ENCODE peak calls at places on chromosome 21, in six cellular contexts. I, F, G, T, V and N are unnamed samples.

GRCh38 chr21:36981977-36982700 is 15.7 kb upstream of the HLCS start:
- DNase-seq in I (no peak), F (no peak), G (no peak), T (no peak), V (no peak), N (no peak)

GRCh38 chr21:31929548-31929947 is 56.7 kb downstream of the HUNK start:
- DNase-seq in I (no peak), F (no peak), G (no peak), T (no peak), V (no peak), N (no peak)

GRCh38 chr21:34126691-34127090 is 53.3 kb downstream of the MRPS6 start:
- DNase-seq in I (no peak), F (no peak), G (no peak), T (no peak), V (no peak), N (no peak)

GRCh38 chr21:41121785-41122415 is 46.1 kb upstream of the BACE2 start:
- DNase-seq in I (peak), F (peak), G (peak), T (peak), V (peak), N (peak)

GRCh38 chr21:26185446-26185845 is 14.9 kb upstream of the APP start:
- DNase-seq in I (no peak), F (no peak), G (no peak), T (no peak), V (no peak), N (no peak)

GRCh38 chr21:17388226-17388625 is 124.6 kb upstream of the CXADR start:
- DNase-seq in I (no peak), F (no peak), G (peak), T (no peak), V (no peak), N (no peak)

GRCh38 chr21:29185172-29185571 is 54.7 kb downstream of the MAP3K7CL start:
- DNase-seq in I (no peak), F (no peak), G (no peak), T (no peak), V (no peak), N (no peak)

GRCh38 chr21:40139636-40140035 is 272.4 kb downstream of the PCP4 start:
- DNase-seq in I (no peak), F (no peak), G (no peak), T (no peak), V (no peak), N (no peak)

GRCh38 chr21:46178961-46179360 is 5.3 kb downstream of the SPATC1L start:
- DNase-seq in I (no peak), F (no peak), G (no peak), T (no peak), V (no peak), N (no peak)

GRCh38 chr21:14956826-14957225 is 108.0 kb downstream of the NRIP1 start:
- DNase-seq in I (no peak), F (no peak), G (no peak), T (no peak), V (no peak), N (no peak)

GRCh38 chr21:25370311-25370744 is 237.0 kb downstream of the MRPL39 start:
- DNase-seq in I (no peak), F (no peak), G (no peak), T (no peak), V (no peak), N (no peak)

GRCh38 chr21:14096577-14096976 is 114.2 kb downstream of the LIPI start:
- DNase-seq in I (no peak), F (no peak), G (no peak), T (no peak), V (no peak), N (no peak)

GRCh38 chr21:29300547-29301138 is 1.9 kb downstream of the BACH1 start:
- DNase-seq in I (no peak), F (no peak), G (no peak), T (no peak), V (peak), N (no peak)

GRCh38 chr21:32726742-32727477 is 903 bp downstream of the SYNJ1 start:
- DNase-seq in I (peak), F (peak), G (peak), T (peak), V (no peak), N (peak)

GRCh38 chr21:29798840-29799239 is 141.0 kb downstream of the GRIK1 start:
- DNase-seq in I (no peak), F (no peak), G (peak), T (no peak), V (no peak), N (no peak)

GRCh38 chr21:31917108-31917507 is 44.3 kb downstream of the HUNK start:
- DNase-seq in I (no peak), F (no peak), G (no peak), T (no peak), V (no peak), N (no peak)

GRCh38 chr21:29072873-29073221 is 601 bp downstream of the CCT8 start:
- DNase-seq in I (peak), F (peak), G (peak), T (no peak), V (no peak), N (no peak)

GRCh38 chr21:16536661-16537359 is 807.0 kb downstream of the USP25 start:
- DNase-seq in I (no peak), F (no peak), G (no peak), T (no peak), V (no peak), N (no peak)

GRCh38 chr21:33402011-33402979 is 918 bp upstream of the IFNGR2 start:
- DNase-seq in I (no peak), F (peak), G (peak), T (no peak), V (no peak), N (peak)

GRCh38 chr21:37045139-37045538 is 27.7 kb downstream of the PIGP start:
- DNase-seq in I (no peak), F (no peak), G (no peak), T (no peak), V (no peak), N (peak)

GRCh38 chr21:34632498-34632897 is 17.6 kb upstream of the RCAN1 start:
- DNase-seq in I (no peak), F (no peak), G (no peak), T (no peak), V (no peak), N (no peak)

GRCh38 chr21:30340714-30341573 is 3.5 kb upstream of the KRTAP27-1 start:
- DNase-seq in I (peak), F (peak), G (peak), T (peak), V (no peak), N (no peak)

GRCh38 chr21:31337086-31337485 is 7.0 kb downstream of the TIAM1 start:
- DNase-seq in I (no peak), F (no peak), G (no peak), T (no peak), V (no peak), N (no peak)

GRCh38 chr21:18985584-18985983 is 582.0 kb upstream of the TMPRSS15 start:
- DNase-seq in I (no peak), F (no peak), G (no peak), T (no peak), V (no peak), N (no peak)

GRCh38 chr21:16264314-16264713 is 534.5 kb downstream of the USP25 start:
- DNase-seq in I (no peak), F (no peak), G (no peak), T (no peak), V (no peak), N (no peak)

GRCh38 chr21:18369115-18369514 is 34.5 kb downstream of the TMPRSS15 start:
- DNase-seq in I (peak), F (peak), G (peak), T (no peak), V (no peak), N (no peak)

GRCh38 chr21:31132574-31133242 is 94.4 kb upstream of the KRTAP19-8 start:
- DNase-seq in I (no peak), F (no peak), G (no peak), T (no peak), V (peak), N (peak)

GRCh38 chr21:34330055-34330454 is 33.8 kb upstream of the KCNE2 start:
- DNase-seq in I (peak), F (no peak), G (peak), T (peak), V (no peak), N (no peak)

GRCh38 chr21:37072988-37073416 is at the start of the genes PIGP and TTC3:
- DNase-seq in I (peak), F (peak), G (peak), T (peak), V (peak), N (peak)

GRCh38 chr21:37767984-37768383 is 148.3 kb downstream of the KCNJ6 start:
- DNase-seq in I (no peak), F (no peak), G (no peak), T (no peak), V (no peak), N (no peak)

GRCh38 chr21:33229776-33230517 is at the start of gene IFNAR2:
- DNase-seq in I (peak), F (peak), G (peak), T (peak), V (no peak), N (peak)

GRCh38 chr21:14120091-14120734 is 90.5 kb downstream of the LIPI start:
- DNase-seq in I (peak), F (peak), G (peak), T (peak), V (peak), N (peak)

GRCh38 chr21:46634966-46635323 is 529 bp upstream of the PRMT2 start:
- DNase-seq in I (peak), F (peak), G (peak), T (no peak), V (peak), N (peak)

GRCh38 chr21:46532080-46532479 is 72.8 kb downstream of the S100B start:
- DNase-seq in I (no peak), F (no peak), G (no peak), T (no peak), V (no peak), N (no peak)

GRCh38 chr21:18716578-18717138 is 313.1 kb upstream of the TMPRSS15 start:
- DNase-seq in I (no peak), F (no peak), G (no peak), T (no peak), V (no peak), N (no peak)

GRCh38 chr21:45970674-45971486 is 10.7 kb upstream of the COL6A1 start:
- DNase-seq in I (peak), F (peak), G (peak), T (peak), V (no peak), N (peak)

GRCh38 chr21:44712203-44713028 is 1.0 kb upstream of the TSPEAR start:
- DNase-seq in I (no peak), F (no peak), G (peak), T (no peak), V (no peak), N (no peak)

GRCh38 chr21:44710756-44711326 is 531 bp downstream of the TSPEAR start:
- DNase-seq in I (no peak), F (peak), G (peak), T (no peak), V (no peak), N (no peak)

GRCh38 chr21:44710294-44710665 is 1.1 kb downstream of the TSPEAR start:
- DNase-seq in I (no peak), F (peak), G (peak), T (no peak), V (no peak), N (no peak)

GRCh38 chr21:44713130-44713529 is 1.8 kb upstream of the TSPEAR start:
- DNase-seq in I (no peak), F (peak), G (no peak), T (no peak), V (no peak), N (no peak)

DNA sequence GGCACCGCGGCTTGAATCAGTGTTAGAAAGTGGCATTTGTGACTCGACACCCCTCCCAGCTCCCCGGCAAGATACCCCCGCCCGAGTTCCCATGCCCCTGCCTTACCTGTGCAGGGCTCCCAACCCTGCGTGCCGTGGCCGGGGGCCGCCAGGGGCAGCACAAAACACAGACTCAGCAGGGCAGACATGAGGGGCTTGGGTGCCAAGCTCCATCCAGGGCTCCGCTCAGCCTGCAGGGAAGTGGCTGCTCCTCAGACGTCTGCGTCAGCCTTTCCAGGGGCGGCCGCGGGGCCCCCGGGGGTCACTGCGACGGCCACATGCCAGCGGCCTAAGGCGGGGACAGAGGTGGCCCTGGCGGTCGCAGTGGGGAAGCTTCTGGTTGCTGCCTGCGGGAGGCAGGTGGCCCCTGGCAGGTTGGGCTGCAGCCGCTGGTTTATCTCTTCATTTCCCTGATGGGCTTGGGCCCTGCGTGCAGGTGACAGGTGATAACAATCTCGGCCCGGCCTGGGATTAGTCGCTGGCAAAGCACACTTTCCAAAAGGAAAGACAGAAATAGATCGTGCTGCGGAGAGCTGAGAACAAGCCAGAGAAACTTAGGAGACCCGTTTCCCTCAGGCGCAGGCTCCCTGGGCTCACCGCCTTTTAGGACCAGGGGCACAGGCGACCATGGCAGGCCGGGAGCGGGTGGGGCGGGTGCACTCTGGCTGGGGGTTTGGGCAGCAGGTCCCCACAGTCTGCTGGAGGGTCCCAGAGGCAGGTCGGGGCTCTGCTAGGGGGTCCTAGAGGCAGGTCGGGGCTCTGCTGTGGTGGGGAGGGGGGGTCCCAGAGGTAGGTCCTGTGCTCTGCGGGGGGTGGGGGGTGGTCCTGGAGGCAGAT is at the start of gene TSPEAR:
- DNase-seq in I (no peak), F (peak), G (peak), T (no peak), V (no peak), N (no peak)
- TF ChIP-seq CTCF in I (no peak), F (no peak), G (no peak), T (no peak), V (no peak), N (no peak)

DNA sequence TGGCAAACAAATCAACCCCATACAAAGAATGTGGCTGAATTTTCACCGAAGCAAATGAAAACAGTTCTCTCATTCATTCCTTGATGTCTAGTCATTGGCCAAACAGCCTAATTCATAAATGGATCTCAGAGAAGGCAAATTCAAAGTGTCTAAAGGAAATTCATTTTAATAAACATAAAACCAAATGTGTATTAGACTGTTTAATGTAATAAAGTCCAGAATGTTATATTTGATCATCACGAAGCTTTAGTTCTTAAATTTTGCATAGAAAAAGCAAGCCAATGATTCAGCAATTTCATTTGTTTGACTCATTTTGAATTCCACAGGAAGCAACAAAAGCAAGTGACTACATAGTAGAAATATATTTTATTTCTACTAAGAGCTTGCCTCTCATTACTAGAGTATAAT is 379.2 kb upstream of the ADAMTS5 start:
- DNase-seq in I (no peak), F (no peak), G (no peak), T (no peak), V (no peak), N (no peak)
- TF ChIP-seq REST in I (no peak), F (no peak), G (no peak), T (no peak), V (no peak), N (no peak)

DNA sequence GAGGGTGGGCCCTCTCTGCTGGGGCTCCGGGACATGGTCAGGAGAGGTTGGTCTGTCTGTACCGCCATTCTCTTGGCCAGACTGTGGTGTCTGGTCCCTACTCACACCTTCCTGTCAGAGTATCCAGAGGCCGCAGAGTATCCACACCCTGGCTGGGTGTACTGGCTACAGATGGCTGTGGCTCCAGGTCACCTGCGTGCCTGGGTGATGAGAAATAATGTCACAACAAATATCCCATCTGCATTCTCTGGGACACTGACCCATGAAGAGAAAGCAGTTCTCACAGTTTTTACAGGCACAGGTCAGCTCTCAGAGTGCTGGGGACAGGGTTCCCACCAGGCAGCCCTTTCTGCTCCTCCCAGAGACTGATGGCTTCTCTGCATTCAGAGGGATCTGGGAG is 37.4 kb downstream of the ABCG1 start:
- DNase-seq in I (no peak), F (no peak), G (no peak), T (no peak), V (no peak), N (no peak)
- TF ChIP-seq CTCF in I (no peak), F (no peak), G (no peak), T (no peak), V (no peak), N (no peak)

DNA sequence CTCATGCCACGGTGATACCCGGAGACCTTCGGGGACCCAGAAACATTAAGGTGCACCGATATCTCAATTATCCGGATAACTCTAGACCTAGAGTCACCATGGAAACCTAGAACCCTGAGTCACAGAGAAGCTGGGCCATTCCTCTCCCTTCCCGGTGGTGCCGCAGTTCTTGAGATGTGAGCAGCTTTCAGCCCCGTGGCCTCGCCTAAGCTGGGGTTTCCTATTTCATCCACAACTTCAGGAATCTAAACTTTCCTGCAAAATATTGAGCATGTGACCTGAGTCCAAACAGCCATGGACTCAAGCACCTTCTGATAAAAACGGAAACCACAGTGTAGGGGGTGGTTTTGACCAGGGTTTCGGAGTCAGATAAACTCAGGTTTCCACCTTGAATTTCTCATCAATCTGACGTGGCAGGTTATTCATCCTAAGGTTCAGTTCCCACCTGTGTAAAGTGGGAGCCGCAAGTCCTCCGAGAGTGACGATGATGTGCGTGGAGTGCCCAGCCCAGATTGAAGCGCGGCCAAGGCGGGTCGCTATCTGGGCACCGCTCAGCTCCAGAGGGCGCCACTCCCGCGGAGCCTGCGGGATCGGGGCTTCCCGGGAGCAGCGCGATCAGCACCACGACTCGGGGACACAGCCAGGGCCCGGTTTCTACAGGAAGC is 980 bp upstream of the ETS2 start:
- DNase-seq in I (peak), F (peak), G (peak), T (peak), V (no peak), N (no peak)
- TF ChIP-seq REST in I (peak), F (peak), G (no peak), T (no peak), V (no peak), N (peak)